ENCODE peak calls at places on chromosomes 4 and X, in eight cellular contexts. One of them, this sample, is unnamed.

GRCh38 chrX:13659057-13659456 is 6.1 kb downstream of the TCEANC start:
- DNase-seq in A673: no peak
- DNase-seq in PC-3: peak; percentile 43
- DNase-seq in fibroblast of lung: peak; percentile 71
- DNase-seq in hepatocyte: no peak
- DNase-seq in neural progenitor cell: no peak
- DNase-seq in SK-N-MC: no peak
- DNase-seq in K562: no peak
- DNase-seq in this sample: peak; percentile 85

GRCh38 chr4:25928320-25928955 is 14.4 kb downstream of the SMIM20 start:
- DNase-seq in A673: no peak
- DNase-seq in PC-3: no peak
- DNase-seq in fibroblast of lung: no peak
- DNase-seq in hepatocyte: no peak
- DNase-seq in neural progenitor cell: no peak
- DNase-seq in SK-N-MC: no peak
- DNase-seq in K562: no peak
- DNase-seq in this sample: peak; percentile 21

GRCh38 chr4:4182835-4183568 is 43.7 kb downstream of the OTOP1 start:
- DNase-seq in A673: peak; percentile 46
- DNase-seq in PC-3: peak; percentile 45
- DNase-seq in fibroblast of lung: peak; percentile 19
- DNase-seq in hepatocyte: peak; percentile 62
- DNase-seq in neural progenitor cell: peak; percentile 80
- DNase-seq in SK-N-MC: no peak
- DNase-seq in K562: peak; percentile 61
- DNase-seq in this sample: peak; percentile 27

GRCh38 chr4:164606478-164606877 is 147.5 kb upstream of the SMIM31 start:
- DNase-seq in A673: no peak
- DNase-seq in PC-3: no peak
- DNase-seq in fibroblast of lung: no peak
- DNase-seq in hepatocyte: no peak
- DNase-seq in neural progenitor cell: no peak
- DNase-seq in SK-N-MC: no peak
- DNase-seq in K562: no peak
- DNase-seq in this sample: no peak

GRCh38 chrX:125810856-125811255 is 355.2 kb downstream of the DCAF12L2 start:
- DNase-seq in A673: no peak
- DNase-seq in PC-3: no peak
- DNase-seq in fibroblast of lung: no peak
- DNase-seq in hepatocyte: no peak
- DNase-seq in neural progenitor cell: no peak
- DNase-seq in SK-N-MC: no peak
- DNase-seq in K562: no peak
- DNase-seq in this sample: no peak

GRCh38 chr4:16794816-16795445 is 103.5 kb downstream of the LDB2 start:
- DNase-seq in A673: peak; percentile 89
- DNase-seq in PC-3: peak; percentile 45
- DNase-seq in fibroblast of lung: peak; percentile 70
- DNase-seq in hepatocyte: peak; percentile 75
- DNase-seq in neural progenitor cell: peak; percentile 77
- DNase-seq in SK-N-MC: no peak
- DNase-seq in K562: peak; percentile 63
- DNase-seq in this sample: peak; percentile 70

GRCh38 chr4:185113340-185113739 is 29.7 kb upstream of the SLC25A4 start:
- DNase-seq in A673: no peak
- DNase-seq in PC-3: no peak
- DNase-seq in fibroblast of lung: no peak
- DNase-seq in hepatocyte: no peak
- DNase-seq in neural progenitor cell: no peak
- DNase-seq in SK-N-MC: no peak
- DNase-seq in K562: no peak
- DNase-seq in this sample: peak; percentile 25

GRCh38 chr4:145805490-145805889 is 125.5 kb downstream of the C4orf51 start:
- DNase-seq in A673: no peak
- DNase-seq in PC-3: no peak
- DNase-seq in fibroblast of lung: no peak
- DNase-seq in hepatocyte: peak; percentile 12
- DNase-seq in neural progenitor cell: no peak
- DNase-seq in SK-N-MC: no peak
- DNase-seq in K562: no peak
- DNase-seq in this sample: no peak

GRCh38 chr4:114015444-114015899 is 36.0 kb upstream of the ARSJ start:
- DNase-seq in A673: peak; percentile 99
- DNase-seq in PC-3: peak; percentile 97
- DNase-seq in fibroblast of lung: peak; percentile 99
- DNase-seq in hepatocyte: no peak
- DNase-seq in neural progenitor cell: no peak
- DNase-seq in SK-N-MC: peak; percentile 92
- DNase-seq in K562: no peak
- DNase-seq in this sample: peak; percentile 97

GRCh38 chr4:146124023-146124680 is 51.4 kb upstream of the LSM6 start:
- DNase-seq in A673: peak; percentile 9
- DNase-seq in PC-3: no peak
- DNase-seq in fibroblast of lung: no peak
- DNase-seq in hepatocyte: no peak
- DNase-seq in neural progenitor cell: peak; percentile 23
- DNase-seq in SK-N-MC: no peak
- DNase-seq in K562: no peak
- DNase-seq in this sample: peak; percentile 24

GRCh38 chr4:182653596-182653995 is 263.6 kb downstream of the DCTD start:
- DNase-seq in A673: no peak
- DNase-seq in PC-3: no peak
- DNase-seq in fibroblast of lung: no peak
- DNase-seq in hepatocyte: no peak
- DNase-seq in neural progenitor cell: no peak
- DNase-seq in SK-N-MC: no peak
- DNase-seq in K562: no peak
- DNase-seq in this sample: no peak

GRCh38 chr4:169225058-169225751 is 45.6 kb downstream of the SH3RF1 start:
- DNase-seq in A673: peak; percentile 80
- DNase-seq in PC-3: peak; percentile 90
- DNase-seq in fibroblast of lung: peak; percentile 94
- DNase-seq in hepatocyte: peak; percentile 73
- DNase-seq in neural progenitor cell: no peak
- DNase-seq in SK-N-MC: no peak
- DNase-seq in K562: no peak
- DNase-seq in this sample: peak; percentile 96

GRCh38 chrX:103248553-103248952 is 6.4 kb downstream of the TCEAL8 start:
- DNase-seq in A673: peak; percentile 42
- DNase-seq in PC-3: peak; percentile 54
- DNase-seq in fibroblast of lung: peak; percentile 42
- DNase-seq in hepatocyte: no peak
- DNase-seq in neural progenitor cell: no peak
- DNase-seq in SK-N-MC: no peak
- DNase-seq in K562: peak; percentile 33
- DNase-seq in this sample: peak; percentile 24

GRCh38 chr4:70619288-70619687 is 9.3 kb upstream of the ENAM start:
- DNase-seq in A673: no peak
- DNase-seq in PC-3: no peak
- DNase-seq in fibroblast of lung: no peak
- DNase-seq in hepatocyte: no peak
- DNase-seq in neural progenitor cell: no peak
- DNase-seq in SK-N-MC: no peak
- DNase-seq in K562: no peak
- DNase-seq in this sample: no peak

GRCh38 chr4:70613893-70614572 is 14.5 kb upstream of the ENAM start:
- DNase-seq in A673: no peak
- DNase-seq in PC-3: no peak
- DNase-seq in fibroblast of lung: peak; percentile 41
- DNase-seq in hepatocyte: no peak
- DNase-seq in neural progenitor cell: no peak
- DNase-seq in SK-N-MC: peak; percentile 34
- DNase-seq in K562: no peak
- DNase-seq in this sample: peak; percentile 32

GRCh38 chr4:70607454-70607853 is 15.4 kb downstream of the AMBN start:
- DNase-seq in A673: no peak
- DNase-seq in PC-3: no peak
- DNase-seq in fibroblast of lung: no peak
- DNase-seq in hepatocyte: no peak
- DNase-seq in neural progenitor cell: no peak
- DNase-seq in SK-N-MC: no peak
- DNase-seq in K562: no peak
- DNase-seq in this sample: no peak

GRCh38 chr4:70608324-70608723 is 16.3 kb downstream of the AMBN start:
- DNase-seq in A673: no peak
- DNase-seq in PC-3: no peak
- DNase-seq in fibroblast of lung: no peak
- DNase-seq in hepatocyte: no peak
- DNase-seq in neural progenitor cell: no peak
- DNase-seq in SK-N-MC: no peak
- DNase-seq in K562: no peak
- DNase-seq in this sample: no peak

GRCh38 chr4:70613182-70613892 is 15.2 kb upstream of the ENAM start:
- DNase-seq in A673: no peak
- DNase-seq in PC-3: no peak
- DNase-seq in fibroblast of lung: no peak
- DNase-seq in hepatocyte: peak; percentile 32
- DNase-seq in neural progenitor cell: no peak
- DNase-seq in SK-N-MC: no peak
- DNase-seq in K562: no peak
- DNase-seq in this sample: peak; percentile 9
- H3K4me3 ChIP-seq in A673: peak overlapping the region; percentile 23
- H3K4me3 ChIP-seq in PC-3: no peak overlapping the region
- H3K4me3 ChIP-seq in fibroblast of lung: peak overlapping the region; percentile 22
- H3K4me3 ChIP-seq in hepatocyte: no peak overlapping the region
- H3K4me3 ChIP-seq in neural progenitor cell: no peak overlapping the region
- H3K4me3 ChIP-seq in SK-N-MC: peak overlapping the region; percentile 83
- H3K4me3 ChIP-seq in K562: no peak overlapping the region
- H3K4me3 ChIP-seq in this sample: peak overlapping the region; percentile 65

DNA sequence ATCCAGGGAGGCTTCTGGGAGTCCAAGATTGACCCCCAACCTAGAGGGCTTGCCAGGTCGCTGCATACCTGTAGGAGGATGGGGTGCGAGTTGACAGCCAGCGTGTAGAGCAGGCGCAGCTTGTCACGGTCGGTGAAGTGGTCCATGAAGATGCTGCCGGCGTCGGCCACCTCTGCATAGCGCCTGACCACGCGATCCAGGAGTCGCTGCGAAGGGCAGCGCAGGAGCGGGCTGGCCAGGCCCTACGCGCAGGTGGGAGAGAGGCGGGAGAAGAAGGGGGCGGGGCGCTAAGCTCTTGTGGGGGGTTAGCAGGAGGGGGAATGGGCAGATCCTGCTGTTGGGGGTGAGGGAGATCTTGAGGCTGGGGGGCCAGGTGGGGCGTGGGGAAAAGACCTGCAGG is 43.0 kb downstream of the DIPK2B start:
- DNase-seq in A673: no peak
- DNase-seq in PC-3: no peak
- DNase-seq in fibroblast of lung: no peak
- DNase-seq in hepatocyte: no peak
- DNase-seq in neural progenitor cell: no peak
- DNase-seq in SK-N-MC: no peak
- DNase-seq in K562: no peak
- DNase-seq in this sample: no peak
- TF ChIP-seq EZH2 in A673: no peak
- TF ChIP-seq EZH2 in PC-3: no peak
- TF ChIP-seq EZH2 in fibroblast of lung: no peak
- TF ChIP-seq EZH2 in hepatocyte: no peak
- TF ChIP-seq EZH2 in neural progenitor cell: no peak
- TF ChIP-seq EZH2 in SK-N-MC: no peak
- TF ChIP-seq EZH2 in K562: no peak
- TF ChIP-seq EZH2 in this sample: no peak

GRCh38 chr4:54727346-54727745 is 69.6 kb downstream of the KIT start:
- DNase-seq in A673: no peak
- DNase-seq in PC-3: no peak
- DNase-seq in fibroblast of lung: no peak
- DNase-seq in hepatocyte: no peak
- DNase-seq in neural progenitor cell: no peak
- DNase-seq in SK-N-MC: no peak
- DNase-seq in K562: no peak
- DNase-seq in this sample: no peak

GRCh38 chr4:54726907-54727306 is 69.2 kb downstream of the KIT start:
- DNase-seq in A673: no peak
- DNase-seq in PC-3: no peak
- DNase-seq in fibroblast of lung: no peak
- DNase-seq in hepatocyte: no peak
- DNase-seq in neural progenitor cell: no peak
- DNase-seq in SK-N-MC: no peak
- DNase-seq in K562: no peak
- DNase-seq in this sample: no peak

GRCh38 chr4:54723786-54724185 is 66.0 kb downstream of the KIT start:
- DNase-seq in A673: no peak
- DNase-seq in PC-3: no peak
- DNase-seq in fibroblast of lung: no peak
- DNase-seq in hepatocyte: no peak
- DNase-seq in neural progenitor cell: no peak
- DNase-seq in SK-N-MC: no peak
- DNase-seq in K562: no peak
- DNase-seq in this sample: no peak

GRCh38 chr4:54719378-54719777 is 61.6 kb downstream of the KIT start:
- DNase-seq in A673: no peak
- DNase-seq in PC-3: no peak
- DNase-seq in fibroblast of lung: no peak
- DNase-seq in hepatocyte: no peak
- DNase-seq in neural progenitor cell: no peak
- DNase-seq in SK-N-MC: no peak
- DNase-seq in K562: no peak
- DNase-seq in this sample: no peak

GRCh38 chr4:54723220-54723619 is 65.5 kb downstream of the KIT start:
- DNase-seq in A673: no peak
- DNase-seq in PC-3: no peak
- DNase-seq in fibroblast of lung: no peak
- DNase-seq in hepatocyte: no peak
- DNase-seq in neural progenitor cell: no peak
- DNase-seq in SK-N-MC: no peak
- DNase-seq in K562: no peak
- DNase-seq in this sample: no peak
- H3K4me3 ChIP-seq in A673: no peak overlapping the region
- H3K4me3 ChIP-seq in PC-3: no peak overlapping the region
- H3K4me3 ChIP-seq in fibroblast of lung: no peak overlapping the region
- H3K4me3 ChIP-seq in hepatocyte: no peak overlapping the region
- H3K4me3 ChIP-seq in neural progenitor cell: no peak overlapping the region
- H3K4me3 ChIP-seq in SK-N-MC: no peak overlapping the region
- H3K4me3 ChIP-seq in K562: no peak overlapping the region
- H3K4me3 ChIP-seq in this sample: no peak overlapping the region

DNA sequence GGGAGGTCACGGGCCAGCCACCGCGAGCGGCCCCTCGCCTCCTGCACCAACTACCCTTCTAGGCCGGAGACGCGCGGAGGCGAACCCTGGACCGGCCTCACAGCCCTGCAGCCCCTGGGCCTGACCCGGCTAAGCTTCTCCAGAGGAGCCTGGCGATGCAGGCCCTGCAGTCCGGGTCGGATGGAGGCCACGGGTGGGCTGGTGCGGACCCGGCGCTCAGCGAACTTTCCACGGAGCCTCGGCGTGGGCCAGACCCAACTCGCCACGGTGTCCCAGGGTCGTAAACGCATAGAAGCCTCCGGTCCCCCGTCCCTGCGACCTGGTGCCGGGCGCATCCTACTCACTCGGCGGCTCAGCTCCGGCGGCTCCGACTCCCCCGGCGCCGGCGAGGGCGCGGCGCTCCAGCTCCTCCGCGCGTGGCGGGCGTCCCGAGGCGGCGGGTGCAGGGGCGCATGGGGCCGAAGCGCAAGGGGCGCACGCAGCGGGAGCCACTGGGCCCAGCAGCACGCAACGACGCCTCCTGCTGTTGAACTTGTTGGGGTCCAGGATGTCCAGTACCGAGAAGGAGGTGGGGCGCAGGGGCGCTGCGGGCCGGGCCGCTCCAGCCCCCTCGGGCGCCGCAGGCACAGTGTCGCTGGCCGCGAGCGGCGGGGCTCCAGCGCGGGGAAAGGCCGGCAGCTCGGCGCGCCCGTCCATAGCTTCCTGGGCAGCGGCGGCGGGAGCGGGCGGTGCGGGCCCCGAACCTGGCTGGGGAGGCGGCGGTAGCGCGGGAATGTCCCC is 416 bp downstream of the NKX1-1 start:
- DNase-seq in A673: no peak
- DNase-seq in PC-3: no peak
- DNase-seq in fibroblast of lung: no peak
- DNase-seq in hepatocyte: peak; percentile 3
- DNase-seq in neural progenitor cell: no peak
- DNase-seq in SK-N-MC: no peak
- DNase-seq in K562: no peak
- DNase-seq in this sample: no peak
- TF ChIP-seq EZH2 in A673: peak; percentile 65
- TF ChIP-seq EZH2 in PC-3: no peak
- TF ChIP-seq EZH2 in fibroblast of lung: peak; percentile 37
- TF ChIP-seq EZH2 in hepatocyte: no peak
- TF ChIP-seq EZH2 in neural progenitor cell: peak; percentile 30
- TF ChIP-seq EZH2 in SK-N-MC: no peak
- TF ChIP-seq EZH2 in K562: no peak
- TF ChIP-seq EZH2 in this sample: peak; percentile 81